ENCODE peak calls at places on chromosome 15, in nine cellular contexts. T, Q, X, L, S, C, P, O and D are unnamed samples.

GRCh38 chr15:64688179-64688578 is 87.2 kb downstream of the RBPMS2 start:
- DNase-seq in O (no peak), P (no peak), S (no peak), C (no peak), L (no peak), X (no peak), Q (no peak), T (no peak), D (no peak)

GRCh38 chr15:34621675-34622074 is 38.2 kb upstream of the GOLGA8B start:
- DNase-seq in C (no peak), Q (no peak), T (no peak), S (peak; percentile 9), P (no peak), X (no peak), L (no peak), O (no peak), D (no peak)

GRCh38 chr15:77797270-77797669 is 164.6 kb upstream of the LINGO1 start:
- DNase-seq in C (no peak), Q (no peak), T (no peak), L (no peak), P (no peak), X (no peak), S (no peak), O (no peak), D (no peak)

GRCh38 chr15:74569731-74570070 is 28.7 kb downstream of the ARID3B start:
- DNase-seq in O (no peak), S (no peak), T (no peak), P (no peak), X (no peak), Q (no peak), L (no peak), C (no peak), D (no peak)

GRCh38 chr15:52678036-52678467 is 1.1 kb downstream of the ATOSA start:
- DNase-seq in L (peak; percentile 63), O (peak; percentile 55), Q (peak; percentile 70), P (peak; percentile 54), S (peak; percentile 21), T (no peak), X (peak; percentile 93), C (peak; percentile 65), D (no peak)

GRCh38 chr15:60373327-60373726 is 24.5 kb downstream of the ANXA2 start:
- DNase-seq in S (no peak), T (no peak), L (no peak), Q (no peak), X (no peak), O (no peak), C (no peak), P (no peak), D (no peak)

GRCh38 chr15:66098019-66098363 is 155.6 kb downstream of the MEGF11 start:
- DNase-seq in L (no peak), P (no peak), S (no peak), Q (no peak), X (no peak), T (no peak), O (no peak), C (no peak), D (no peak)

GRCh38 chr15:62173215-62173614 is 8.1 kb upstream of the C2CD4B start:
- DNase-seq in X (no peak), L (peak; percentile 65), Q (no peak), P (no peak), O (no peak), T (no peak), C (peak; percentile 60), S (no peak), D (no peak)

GRCh38 chr15:61528590-61528929 is 299.5 kb upstream of the RORA start:
- DNase-seq in P (no peak), C (no peak), X (no peak), O (no peak), Q (no peak), L (no peak), T (no peak), S (no peak), D (no peak)

GRCh38 chr15:93831641-93832040 is 399.7 kb upstream of the MCTP2 start:
- DNase-seq in P (no peak), C (no peak), Q (no peak), T (no peak), L (no peak), S (no peak), O (no peak), X (no peak), D (no peak)

GRCh38 chr15:26148461-26148860 is 285.3 kb upstream of the ATP10A start:
- DNase-seq in O (no peak), X (no peak), T (no peak), C (no peak), P (no peak), Q (no peak), S (no peak), L (no peak), D (no peak)

GRCh38 chr15:44068346-44068745 is 126.7 kb downstream of the FRMD5 start:
- DNase-seq in L (no peak), Q (no peak), C (no peak), P (no peak), O (no peak), T (no peak), S (no peak), X (no peak), D (no peak)
- H3K4me3 ChIP-seq in L (no peak overlapping the region), Q (no peak overlapping the region), C (no peak overlapping the region), P (no peak overlapping the region), O (no peak overlapping the region), T (no peak overlapping the region), S (no peak overlapping the region), X (no peak overlapping the region), D (no peak overlapping the region)

DNA sequence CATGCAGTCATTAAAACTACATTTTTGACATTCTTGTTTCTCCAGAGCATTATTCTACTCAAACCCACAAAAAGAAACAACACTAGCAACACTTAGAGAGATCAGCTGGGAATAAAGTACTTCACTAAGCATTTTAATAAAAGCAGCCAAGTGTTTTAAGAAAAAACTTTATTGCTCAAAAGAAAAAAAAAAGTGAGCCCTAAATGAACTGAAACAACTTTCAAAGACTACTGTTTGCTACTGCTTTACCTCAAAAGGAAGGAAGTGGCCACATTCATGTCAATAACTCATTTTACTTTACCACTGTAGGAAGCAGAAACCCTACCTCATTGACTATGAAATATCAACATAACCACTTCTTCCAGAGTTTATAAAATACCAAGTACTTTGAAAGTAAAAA is 91.3 kb downstream of the UACA start:
- DNase-seq in T (no peak), Q (no peak), C (no peak), P (no peak), O (no peak), L (no peak), X (no peak), S (no peak), D (no peak)
- H3K36me3 ChIP-seq in T (peaks cover 62% of the 10 kb centered on the region), Q (no peaks in the 10 kb centered on the region), C (peaks cover 19% of the 10 kb centered on the region), P (no peaks in the 10 kb centered on the region), O (no peaks in the 10 kb centered on the region), L (peaks cover 94% of the 10 kb centered on the region), X (peaks cover 28% of the 10 kb centered on the region), S (no peaks in the 10 kb centered on the region), D (no peaks in the 10 kb centered on the region)

GRCh38 chr15:57156210-57156887 is 220.0 kb upstream of the CGNL1 start:
- DNase-seq in Q (no peak), S (no peak), O (no peak), C (no peak), T (no peak), L (peak; percentile 43), P (no peak), X (no peak), D (no peak)

GRCh38 chr15:57159767-57160166 is 216.5 kb upstream of the CGNL1 start:
- DNase-seq in L (no peak), T (no peak), O (no peak), X (no peak), Q (no peak), C (no peak), P (no peak), S (no peak), D (no peak)

GRCh38 chr15:57158589-57158988 is 217.7 kb upstream of the CGNL1 start:
- DNase-seq in S (no peak), L (peak; percentile 39), P (no peak), Q (no peak), C (no peak), X (no peak), T (no peak), O (no peak), D (no peak)

GRCh38 chr15:57158997-57159668 is 217.2 kb upstream of the CGNL1 start:
- DNase-seq in S (no peak), O (no peak), T (no peak), L (no peak), Q (no peak), C (no peak), X (no peak), P (no peak), D (no peak)

DNA sequence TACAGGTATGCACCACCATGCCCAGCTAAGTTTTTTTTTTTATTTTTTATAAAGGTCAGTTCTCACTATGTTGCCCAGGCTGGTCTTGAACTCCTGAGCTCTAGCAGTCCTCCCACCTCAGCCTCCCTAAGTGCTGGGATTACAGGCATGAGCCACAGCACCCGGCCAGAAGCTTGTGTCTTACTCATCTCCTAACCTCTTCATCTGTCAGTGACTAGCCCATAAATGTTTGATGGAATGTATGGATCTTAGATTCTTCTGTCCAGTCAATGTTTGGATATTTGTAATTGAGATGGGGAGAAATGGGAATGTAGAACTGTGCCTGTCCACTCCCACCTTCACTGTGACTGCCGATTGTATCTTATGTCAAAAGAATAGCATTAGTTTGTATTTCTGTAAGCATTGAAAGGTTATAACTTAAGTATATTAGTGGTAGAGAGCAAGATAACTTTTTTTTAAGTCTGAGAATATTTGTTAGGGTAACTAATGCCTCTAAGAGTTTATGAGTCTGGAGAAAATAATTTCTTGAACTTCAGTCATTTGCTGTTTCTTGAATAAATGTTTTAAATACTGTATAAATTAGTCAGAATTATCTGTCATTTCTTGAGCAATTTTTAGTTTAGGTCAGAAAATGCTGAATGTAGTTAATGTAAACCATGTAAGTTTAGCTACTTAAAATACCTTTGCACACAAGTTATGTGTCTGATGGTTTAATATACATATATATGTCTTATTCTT is 215.3 kb upstream of the CGNL1 start:
- DNase-seq in S (no peak), C (no peak), X (no peak), O (no peak), T (no peak), L (no peak), Q (no peak), P (no peak), D (no peak)
- H3K27me3 ChIP-seq in S (no peaks in the 10 kb centered on the region), C (no peaks in the 10 kb centered on the region), X (no peaks in the 10 kb centered on the region), O (no peaks in the 10 kb centered on the region), T (no peaks in the 10 kb centered on the region), L (no peaks in the 10 kb centered on the region), Q (no peaks in the 10 kb centered on the region), P (no peaks in the 10 kb centered on the region), D (no peaks in the 10 kb centered on the region)

GRCh38 chr15:41894791-41895463 is 1.1 kb upstream of the SPTBN5 start:
- DNase-seq in P (peak; percentile 94), T (peak; percentile 11), O (peak; percentile 22), X (no peak), C (peak; percentile 72), S (peak; percentile 73), Q (peak; percentile 43), L (peak; percentile 92), D (no peak)
- H3K4me3 ChIP-seq in P (peak overlapping the region; percentile 53), T (peak overlapping the region; percentile 22), O (no peak overlapping the region), X (peak overlapping the region; percentile 23), C (no peak overlapping the region), S (no peak overlapping the region), Q (no peak overlapping the region), L (peak overlapping the region; percentile 61), D (no peak overlapping the region)